ENCODE peak calls at places on chromosome 7, in seven cellular contexts. P is testis, O is neural progenitor cell, L is GM23338, Y is ovary, T is left ventricle myocardium inferior, U is upper lobe of right lung. M is an unnamed sample.

GRCh38 chr7:101846006-101846405 is 28.6 kb downstream of the CUX1 start:
- DNase-seq in P (no peak), O (no peak), L (no peak), Y (no peak), T (no peak), U (no peak), M (no peak)

GRCh38 chr7:82029236-82029635 is 259.4 kb upstream of the HGF start:
- DNase-seq in P (no peak), O (no peak), L (no peak), Y (no peak), T (no peak), U (no peak), M (no peak)

GRCh38 chr7:96699219-96699871 is 10.3 kb downstream of the SEM1 start:
- DNase-seq in P (no peak), O (no peak), L (no peak), Y (no peak), T (no peak), U (no peak), M (no peak)

GRCh38 chr7:116030626-116031276 is at the start of gene TFEC:
- DNase-seq in P (no peak), O (no peak), L (no peak), Y (no peak), T (no peak), U (no peak), M (peak)

GRCh38 chr7:22109761-22110160 is 164.1 kb upstream of the CDCA7L start:
- DNase-seq in P (peak), O (peak), L (peak), Y (peak), T (no peak), U (no peak), M (peak)

GRCh38 chr7:103074519-103075336 is at the start of the genes ARMC10 and FBXL13:
- DNase-seq in P (peak), O (peak), L (peak), Y (peak), T (peak), U (peak), M (peak)

GRCh38 chr7:135697276-135698049 is 30.5 kb downstream of the SLC13A4 start:
- DNase-seq in P (peak), O (peak), L (no peak), Y (no peak), T (no peak), U (no peak), M (no peak)

GRCh38 chr7:117706191-117706590 is 167.1 kb downstream of the CTTNBP2 start:
- DNase-seq in P (no peak), O (no peak), L (no peak), Y (no peak), T (no peak), U (no peak), M (no peak)

GRCh38 chr7:101124376-101125056 is 2.4 kb upstream of the SERPINE1 start:
- DNase-seq in P (no peak), O (no peak), L (no peak), Y (no peak), T (no peak), U (no peak), M (peak)

GRCh38 chr7:131166066-131166465 is 161.6 kb upstream of the MKLN1 start:
- DNase-seq in P (no peak), O (no peak), L (no peak), Y (no peak), T (no peak), U (no peak), M (no peak)

GRCh38 chr7:27709137-27710075 is 30.6 kb upstream of the TAX1BP1 start:
- DNase-seq in P (no peak), O (no peak), L (no peak), Y (peak), T (no peak), U (no peak), M (no peak)

GRCh38 chr7:122304604-122304975 is at the start of gene FEZF1:
- DNase-seq in P (no peak), O (peak), L (peak), Y (no peak), T (no peak), U (no peak), M (no peak)

GRCh38 chr7:90660819-90661218 is 64.7 kb downstream of the CDK14 start:
- DNase-seq in P (no peak), O (no peak), L (no peak), Y (no peak), T (no peak), U (no peak), M (no peak)

GRCh38 chr7:37342665-37343471 is 105.8 kb downstream of the ELMO1 start:
- DNase-seq in P (no peak), O (no peak), L (no peak), Y (no peak), T (no peak), U (peak), M (no peak)

GRCh38 chr7:128347573-128348147 is 4.0 kb upstream of the RBM28 start:
- DNase-seq in P (peak), O (peak), L (peak), Y (no peak), T (peak), U (peak), M (no peak)

GRCh38 chr7:35032166-35032565 is 5.1 kb downstream of the DPY19L1 start:
- DNase-seq in P (no peak), O (no peak), L (no peak), Y (no peak), T (no peak), U (no peak), M (no peak)

GRCh38 chr7:39306028-39306570 is 260.1 kb upstream of the YAE1 start:
- DNase-seq in P (no peak), O (no peak), L (no peak), Y (no peak), T (no peak), U (no peak), M (no peak)

GRCh38 chr7:22287412-22287811 is 69.5 kb downstream of the RAPGEF5 start:
- DNase-seq in P (no peak), O (no peak), L (no peak), Y (no peak), T (no peak), U (no peak), M (no peak)

GRCh38 chr7:74190259-74190658 is 16.1 kb downstream of the EIF4H start:
- DNase-seq in P (no peak), O (no peak), L (no peak), Y (no peak), T (no peak), U (no peak), M (no peak)

GRCh38 chr7:139914306-139914747 is 85.3 kb downstream of the TBXAS1 start:
- DNase-seq in P (no peak), O (no peak), L (no peak), Y (no peak), T (no peak), U (no peak), M (no peak)

GRCh38 chr7:132072873-132073272 is 503.4 kb downstream of the PLXNA4 start:
- DNase-seq in P (no peak), O (no peak), L (no peak), Y (no peak), T (no peak), U (no peak), M (no peak)

GRCh38 chr7:44368455-44368854 is 43.1 kb upstream of the CAMK2B start:
- DNase-seq in P (no peak), O (no peak), L (no peak), Y (no peak), T (no peak), U (no peak), M (no peak)

GRCh38 chr7:133650487-133651292 is 397.8 kb downstream of the EXOC4 start:
- DNase-seq in P (no peak), O (no peak), L (no peak), Y (no peak), T (no peak), U (no peak), M (peak)

GRCh38 chr7:38584443-38585210 is 46.5 kb downstream of the AMPH start:
- DNase-seq in P (no peak), O (no peak), L (no peak), Y (no peak), T (no peak), U (no peak), M (no peak)

GRCh38 chr7:49718755-49719154 is 54.7 kb upstream of the VWC2 start:
- DNase-seq in P (no peak), O (no peak), L (no peak), Y (no peak), T (no peak), U (no peak), M (no peak)

GRCh38 chr7:153588596-153588995 is 463.6 kb upstream of the DPP6 start:
- DNase-seq in P (no peak), O (no peak), L (no peak), Y (no peak), T (no peak), U (no peak), M (no peak)

GRCh38 chr7:66877577-66878300 is 43.3 kb upstream of the TMEM248 start:
- DNase-seq in P (no peak), O (no peak), L (no peak), Y (no peak), T (no peak), U (no peak), M (no peak)

GRCh38 chr7:103988468-103989199 is 824 bp downstream of the RELN start:
- DNase-seq in P (peak), O (peak), L (peak), Y (no peak), T (no peak), U (no peak), M (peak)

GRCh38 chr7:1076184-1077072 is 11.5 kb upstream of the GPER1 start:
- DNase-seq in P (peak), O (no peak), L (no peak), Y (no peak), T (peak), U (no peak), M (no peak)
- H3K27ac ChIP-seq in P (peak), O (no peak), L (no peak), Y (no peak), T (peak), U (peak), M (no peak)

DNA sequence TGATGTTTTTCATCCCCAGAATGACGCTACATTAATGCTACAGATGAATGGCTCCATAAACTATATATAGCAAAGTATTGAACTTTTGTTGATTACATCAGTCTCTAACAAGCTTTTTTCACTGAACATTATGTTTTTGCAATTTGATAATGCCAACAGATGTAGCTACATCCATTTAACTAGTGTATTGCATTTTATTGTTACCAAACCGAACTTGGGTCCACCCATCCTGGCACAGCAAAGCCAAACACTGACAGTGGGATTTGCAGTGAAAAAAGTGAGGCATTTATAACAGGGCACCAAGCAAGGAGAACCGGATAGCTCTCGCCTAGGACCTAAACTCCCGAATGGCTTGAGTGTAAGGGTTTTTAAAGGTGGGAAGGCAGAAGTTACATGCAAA is 182.8 kb upstream of the TNS3 start:
- DNase-seq in P (no peak), O (no peak), L (no peak), Y (no peak), T (no peak), U (no peak), M (no peak)
- H3K27ac ChIP-seq in P (no peak), O (no peak), L (no peak), Y (no peak), T (no peak), U (no peak), M (no peak)

DNA sequence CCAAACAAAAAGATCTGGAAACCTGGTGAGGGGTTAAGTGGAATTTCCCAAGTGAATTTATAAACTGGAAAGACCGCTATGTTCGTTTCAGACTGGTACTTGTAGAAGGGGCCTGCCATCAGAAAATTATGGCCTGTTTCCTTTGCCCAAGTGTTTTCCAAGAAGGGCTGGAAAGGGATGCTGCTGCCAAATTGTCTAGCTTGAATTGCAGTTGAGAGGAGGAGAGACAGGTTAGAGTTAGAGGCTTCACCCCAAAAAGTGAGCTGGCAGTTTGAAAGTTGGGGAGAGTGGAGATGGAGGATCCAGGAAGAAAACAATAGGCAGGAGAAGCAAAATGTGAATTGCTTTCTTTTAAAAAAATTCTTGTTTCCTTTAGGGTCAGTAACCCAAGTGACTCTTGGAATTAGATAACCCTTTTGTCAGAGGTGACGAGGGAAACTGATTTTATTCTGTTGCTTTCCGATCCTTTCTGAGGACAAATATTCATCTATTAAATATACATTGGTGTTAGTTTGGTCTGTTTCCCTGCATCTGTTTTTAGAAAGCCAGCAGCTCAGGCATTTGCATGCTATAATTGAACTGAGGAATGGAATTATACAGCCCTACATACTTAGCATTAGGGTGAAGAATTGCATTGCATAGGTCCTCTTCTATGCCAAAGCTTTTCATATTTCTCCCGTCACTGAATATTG is 82.6 kb upstream of the PRR15 start:
- DNase-seq in P (no peak), O (no peak), L (no peak), Y (no peak), T (no peak), U (no peak), M (no peak)
- H3K27ac ChIP-seq in P (peak), O (no peak), L (no peak), Y (peak), T (peak), U (peak), M (no peak)

GRCh38 chr7:158723266-158723665 is 18.7 kb upstream of the NCAPG2 start:
- DNase-seq in P (no peak), O (no peak), L (no peak), Y (no peak), T (no peak), U (no peak), M (no peak)

GRCh38 chr7:158716802-158717201 is 12.2 kb upstream of the NCAPG2 start:
- DNase-seq in P (no peak), O (no peak), L (no peak), Y (no peak), T (no peak), U (no peak), M (no peak)

GRCh38 chr7:158723714-158724385 is 19.2 kb upstream of the NCAPG2 start:
- DNase-seq in P (no peak), O (no peak), L (no peak), Y (no peak), T (no peak), U (no peak), M (no peak)

GRCh38 chr7:158722574-158723237 is 18.1 kb upstream of the NCAPG2 start:
- DNase-seq in P (no peak), O (no peak), L (no peak), Y (no peak), T (no peak), U (no peak), M (no peak)

GRCh38 chr7:158720107-158720506 is 15.5 kb upstream of the NCAPG2 start:
- DNase-seq in P (no peak), O (no peak), L (no peak), Y (no peak), T (no peak), U (no peak), M (no peak)
- H3K27ac ChIP-seq in P (no peak), O (no peak), L (no peak), Y (no peak), T (no peak), U (no peak), M (no peak)

GRCh38 chr7:121023683-121024507 is 35.4 kb downstream of the CPED1 start:
- DNase-seq in P (no peak), O (no peak), L (no peak), Y (no peak), T (no peak), U (no peak), M (no peak)
- H3K27ac ChIP-seq in P (peak), O (no peak), L (no peak), Y (no peak), T (peak), U (peak), M (no peak)

DNA sequence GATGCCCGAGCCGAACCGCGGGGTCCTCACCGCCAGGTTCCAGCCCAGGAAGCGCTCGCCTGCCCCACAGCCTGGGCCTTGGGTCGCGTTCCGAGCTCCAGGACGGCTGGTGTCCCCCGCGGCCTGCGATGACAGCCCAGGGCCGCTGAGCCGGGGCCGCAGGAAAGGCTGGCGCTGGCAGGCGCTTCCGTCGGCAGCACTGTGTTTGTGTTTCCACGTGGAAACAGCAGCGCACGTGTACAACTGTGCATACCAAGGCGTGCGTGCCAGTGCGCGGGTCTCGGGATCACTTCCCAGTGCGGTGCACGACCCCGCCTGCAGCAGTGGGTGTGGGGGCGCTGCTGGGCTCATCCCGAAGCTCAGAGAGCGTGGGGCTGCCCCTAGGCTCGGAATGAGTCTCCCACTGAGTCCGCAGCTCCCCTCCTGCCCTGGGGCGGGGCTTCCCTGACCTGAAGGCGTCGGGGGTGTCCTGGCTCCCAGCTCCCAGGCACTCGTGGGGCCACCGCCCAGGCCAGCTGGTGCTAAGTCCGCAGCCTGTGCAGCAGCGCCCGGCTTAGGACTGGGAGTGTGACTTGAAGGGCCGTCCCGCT is 17.2 kb downstream of the AP5Z1 start:
- DNase-seq in P (peak), O (peak), L (peak), Y (no peak), T (no peak), U (no peak), M (no peak)
- H3K27ac ChIP-seq in P (no peak), O (no peak), L (peak), Y (no peak), T (peak), U (no peak), M (no peak)

GRCh38 chr7:20199015-20199737 is 18.0 kb downstream of the MACC1 start:
- DNase-seq in P (peak), O (no peak), L (no peak), Y (no peak), T (peak), U (peak), M (peak)

GRCh38 chr7:20200361-20200760 is 16.8 kb downstream of the MACC1 start:
- DNase-seq in P (no peak), O (no peak), L (no peak), Y (no peak), T (no peak), U (no peak), M (no peak)

GRCh38 chr7:20197125-20197524 is 20.1 kb downstream of the MACC1 start:
- DNase-seq in P (no peak), O (no peak), L (no peak), Y (no peak), T (no peak), U (no peak), M (no peak)

GRCh38 chr7:20197837-20198236 is 19.3 kb downstream of the MACC1 start:
- DNase-seq in P (no peak), O (no peak), L (peak), Y (no peak), T (no peak), U (no peak), M (no peak)

GRCh38 chr7:20198295-20198694 is 18.9 kb downstream of the MACC1 start:
- DNase-seq in P (no peak), O (no peak), L (no peak), Y (no peak), T (no peak), U (no peak), M (no peak)
- H3K27ac ChIP-seq in P (peak), O (no peak), L (no peak), Y (no peak), T (no peak), U (peak), M (no peak)

DNA sequence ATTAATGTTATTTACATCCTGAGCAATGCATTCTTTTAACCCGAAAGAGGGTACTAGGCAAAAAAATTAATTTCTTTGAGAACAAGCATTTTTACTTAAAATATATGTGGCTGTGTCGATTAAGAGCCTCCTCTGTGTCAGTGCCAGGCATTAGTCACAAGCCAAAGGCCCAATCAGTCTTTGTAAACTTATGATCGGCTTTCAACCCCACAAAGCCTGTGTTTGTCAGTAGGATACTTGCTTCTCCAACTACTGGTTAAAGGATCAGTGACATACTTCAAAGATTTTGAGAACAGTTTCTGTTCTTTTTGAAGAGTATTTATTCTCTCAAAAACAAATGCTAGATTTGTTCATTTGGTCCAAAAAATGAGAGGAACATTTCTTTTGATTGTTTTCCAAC is 159.3 kb downstream of the NRCAM start:
- DNase-seq in P (no peak), O (no peak), L (no peak), Y (no peak), T (no peak), U (no peak), M (no peak)
- H3K27ac ChIP-seq in P (no peak), O (no peak), L (no peak), Y (no peak), T (no peak), U (no peak), M (no peak)

GRCh38 chr7:151251328-151251925 is 2.9 kb upstream of the SMARCD3 start:
- DNase-seq in P (peak), O (no peak), L (peak), Y (no peak), T (peak), U (peak), M (no peak)
- H3K27ac ChIP-seq in P (peak), O (no peak), L (no peak), Y (peak), T (peak), U (peak), M (no peak)

DNA sequence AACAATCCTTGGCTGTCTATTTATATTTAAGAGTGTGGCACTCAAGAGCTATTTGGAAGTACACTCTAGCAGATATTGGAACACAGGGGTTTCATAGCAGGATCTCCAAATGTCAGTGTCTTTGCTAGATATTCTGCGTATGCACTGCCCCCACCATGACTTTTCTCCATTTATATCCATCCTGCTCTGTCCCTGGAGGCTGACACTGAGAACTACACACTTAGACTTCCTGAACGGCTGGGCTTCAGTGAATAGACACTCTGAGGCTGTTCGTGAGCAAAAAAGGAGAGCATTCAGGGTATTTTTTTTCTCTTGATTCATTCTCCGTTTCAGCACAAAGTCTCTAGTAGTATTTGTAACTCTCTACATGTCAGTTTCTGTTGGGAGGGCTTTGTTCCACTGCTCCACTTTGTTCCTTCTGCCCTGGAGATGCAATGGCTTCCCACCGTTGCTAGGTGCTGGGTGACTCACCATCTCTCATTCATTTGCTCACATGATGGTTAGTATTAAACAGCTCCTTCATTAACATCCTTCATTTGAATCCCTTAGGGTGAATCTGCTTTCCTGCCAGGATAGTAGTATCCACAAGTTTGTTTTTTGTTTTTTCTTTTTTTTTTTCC is 155.9 kb upstream of the SLC13A1 start:
- DNase-seq in P (no peak), O (peak), L (peak), Y (no peak), T (no peak), U (no peak), M (no peak)
- H3K27ac ChIP-seq in P (no peak), O (no peak), L (no peak), Y (no peak), T (no peak), U (no peak), M (no peak)

M was measured in foreskin keratinocyte.